ENCODE peak calls at places on chromosomes 13 and 19, in six cellular contexts. H is breast epithelium, M is cardiac fibroblast, U is fibroblast of pulmonary artery, O is dorsolateral prefrontal cortex, W is uterus. R is an unnamed sample.
A peak's percentile ranks its signal among the peaks of the same experiment; 100 is the strongest.

GRCh38 chr13:83716121-83716520 is 166.2 kb downstream of the SLITRK1 start:
- DNase-seq in H (no peak), M (no peak), U (no peak), O (no peak), W (no peak), R (no peak)

GRCh38 chr19:14770944-14771839 is 7.2 kb downstream of the ADGRE2 start:
- DNase-seq in H (peak; percentile 15), M (no peak), U (no peak), O (no peak), W (no peak), R (no peak)

GRCh38 chr13:50353651-50354415 is 338.6 kb downstream of the KCNRG start:
- DNase-seq in H (no peak), M (no peak), U (peak; percentile 20), O (no peak), W (no peak), R (peak; percentile 60)

GRCh38 chr19:2342656-2343288 is 14.3 kb downstream of the SPPL2B start:
- DNase-seq in H (no peak), M (no peak), U (no peak), O (no peak), W (no peak), R (no peak)

GRCh38 chr13:38308736-38309135 is 40.9 kb upstream of the UFM1 start:
- DNase-seq in H (no peak), M (peak; percentile 13), U (peak; percentile 53), O (no peak), W (no peak), R (peak; percentile 63)

GRCh38 chr19:45547965-45548609 is 36.5 kb downstream of the OPA3 start:
- DNase-seq in H (no peak), M (peak; percentile 55), U (peak; percentile 49), O (no peak), W (no peak), R (peak; percentile 67)

GRCh38 chr19:49570138-49570856 is 10.1 kb downstream of the NOSIP start:
- DNase-seq in H (no peak), M (peak; percentile 91), U (peak; percentile 92), O (peak; percentile 61), W (peak; percentile 43), R (peak; percentile 57)

GRCh38 chr19:41076286-41076685 is 12.0 kb upstream of the CYP2A13 start:
- DNase-seq in H (no peak), M (no peak), U (no peak), O (no peak), W (no peak), R (no peak)

GRCh38 chr19:33446156-33446917 is 72.8 kb downstream of the CEBPG start:
- DNase-seq in H (peak; percentile 28), M (no peak), U (no peak), O (no peak), W (no peak), R (no peak)

GRCh38 chr13:70391678-70392077 is 283.4 kb upstream of the KLHL1 start:
- DNase-seq in H (no peak), M (no peak), U (no peak), O (no peak), W (no peak), R (no peak)

GRCh38 chr13:65940720-65941119 is 1289.4 kb downstream of the PCDH9 start:
- DNase-seq in H (no peak), M (no peak), U (no peak), O (no peak), W (no peak), R (no peak)

GRCh38 chr19:50817941-50818858 is 5.4 kb downstream of the KLK1 start:
- DNase-seq in H (no peak), M (peak; percentile 24), U (peak; percentile 10), O (no peak), W (no peak), R (peak; percentile 72)
- H3K4me3 ChIP-seq in H (peak overlapping the region; percentile 41), M (peak overlapping the region; percentile 41), U (peak overlapping the region; percentile 44), O (peak overlapping the region; percentile 41), W (no peak overlapping the region), R (peak overlapping the region; percentile 31)

GRCh38 chr19:10820173-10820572 is 15.8 kb downstream of the TMED1 start:
- DNase-seq in H (no peak), M (no peak), U (no peak), O (no peak), W (no peak), R (no peak)
- TF ChIP-seq CTCF in H (no peak), M (peak; percentile 29), U (peak; percentile 31), O (no peak), W (no peak), R (peak; percentile 22)

GRCh38 chr13:112153364-112153763 is 86.4 kb downstream of the SOX1 start:
- DNase-seq in H (peak; percentile 3), M (no peak), U (no peak), O (no peak), W (no peak), R (no peak)
- H3K4me3 ChIP-seq in H (no peak overlapping the region), M (no peak overlapping the region), U (no peak overlapping the region), O (no peak overlapping the region), W (no peak overlapping the region), R (no peak overlapping the region)

GRCh38 chr19:36013280-36014028 is 559 bp downstream of the ALKBH6 start:
- DNase-seq in H (no peak), M (no peak), U (no peak), O (no peak), W (no peak), R (peak; percentile 19)

GRCh38 chr19:36019061-36019670 is 5.2 kb upstream of the ALKBH6 start:
- DNase-seq in H (no peak), M (no peak), U (no peak), O (no peak), W (no peak), R (no peak)

GRCh38 chr19:36010402-36010801 is 1.8 kb upstream of the SYNE4 start:
- DNase-seq in H (no peak), M (no peak), U (no peak), O (no peak), W (no peak), R (no peak)

GRCh38 chr19:36009633-36010379 is 1.2 kb upstream of the SYNE4 start:
- DNase-seq in H (no peak), M (no peak), U (no peak), O (no peak), W (no peak), R (no peak)

GRCh38 chr19:36014029-36014924 is at the start of gene ALKBH6:
- DNase-seq in H (peak; percentile 100), M (peak; percentile 99), U (peak; percentile 98), O (peak; percentile 100), W (peak; percentile 99), R (peak; percentile 99)
- TF ChIP-seq CTCF in H (no peak), M (no peak), U (no peak), O (peak; percentile 8), W (no peak), R (no peak)

GRCh38 chr19:11375143-11375948 is 880 bp downstream of the SWSAP1 start:
- DNase-seq in H (no peak), M (no peak), U (no peak), O (peak; percentile 28), W (peak; percentile 55), R (no peak)

GRCh38 chr19:11374449-11375142 is at the start of gene SWSAP1:
- DNase-seq in H (peak; percentile 98), M (peak; percentile 100), U (peak; percentile 100), O (peak; percentile 99), W (peak; percentile 98), R (peak; percentile 99)

GRCh38 chr19:11370744-11371143 is 3.7 kb upstream of the SWSAP1 start:
- DNase-seq in H (no peak), M (no peak), U (no peak), O (no peak), W (no peak), R (no peak)

GRCh38 chr19:11373885-11374448 is 499 bp upstream of the SWSAP1 start:
- DNase-seq in H (no peak), M (no peak), U (no peak), O (no peak), W (no peak), R (no peak)

DNA sequence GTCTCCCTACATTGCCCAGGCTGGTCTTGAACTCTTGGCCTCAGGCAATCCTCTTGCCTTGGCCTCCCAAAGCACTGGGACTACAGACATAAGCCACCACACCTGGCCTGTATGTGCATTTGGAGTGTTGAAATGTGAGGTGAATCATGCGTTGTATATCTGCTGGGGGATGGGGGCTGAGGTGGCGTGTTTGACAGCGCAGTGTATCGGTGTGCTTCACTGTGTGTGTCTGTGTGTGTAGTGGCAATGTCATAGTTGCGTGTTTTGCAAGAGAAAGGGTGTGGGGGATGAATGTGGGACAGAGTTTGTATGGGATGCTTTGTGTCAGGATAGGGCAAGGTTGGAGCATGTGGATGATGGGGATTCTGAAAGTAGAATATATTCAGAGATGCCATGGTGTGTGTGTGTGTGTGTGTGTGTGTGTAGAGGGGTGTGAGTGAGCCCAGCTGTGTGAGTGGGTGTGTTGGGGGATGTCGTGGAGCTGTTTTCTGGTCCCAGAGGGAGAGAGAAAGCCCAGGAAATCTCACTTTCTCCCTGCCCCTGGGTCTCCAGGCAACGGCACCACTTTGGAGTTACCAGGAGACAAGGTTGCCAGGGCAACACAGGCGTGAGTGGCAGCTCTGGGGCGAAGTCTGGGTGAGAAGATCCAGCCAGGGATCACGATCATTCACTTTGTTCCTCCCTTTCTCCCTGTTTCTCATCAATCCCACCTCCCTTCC is 1.1 kb upstream of the SWSAP1 start:
- DNase-seq in H (no peak), M (peak; percentile 54), U (peak; percentile 31), O (peak; percentile 87), W (no peak), R (peak; percentile 50)
- H3K4me3 ChIP-seq in H (no peak overlapping the region), M (no peak overlapping the region), U (no peak overlapping the region), O (peak overlapping the region; percentile 76), W (no peak overlapping the region), R (no peak overlapping the region)

DNA sequence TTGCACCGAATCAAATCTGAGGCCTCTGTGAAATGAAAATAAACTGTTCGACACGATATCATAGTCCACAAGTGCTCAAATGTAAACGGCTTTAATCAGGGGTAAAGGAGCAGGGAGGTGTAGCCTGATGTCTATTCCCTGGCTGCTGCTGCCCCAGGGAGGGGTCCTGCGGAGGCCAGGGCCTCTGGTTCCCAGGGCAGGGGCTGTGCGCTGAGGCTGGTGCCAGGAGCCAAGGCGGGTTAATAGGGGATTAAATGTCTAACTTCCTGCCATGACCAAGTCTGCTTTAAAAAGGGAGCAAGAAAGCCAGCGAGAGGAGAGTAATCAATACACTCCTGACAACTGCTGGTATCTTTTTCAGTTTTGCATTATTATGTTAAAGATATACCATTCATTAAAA is 59.4 kb downstream of the ZNF536 start:
- DNase-seq in H (no peak), M (no peak), U (no peak), O (no peak), W (no peak), R (no peak)
- TF ChIP-seq CTCF in H (no peak), M (no peak), U (no peak), O (no peak), W (no peak), R (no peak)

GRCh38 chr19:21482863-21483276 is 22.5 kb upstream of the ZNF429 start:
- DNase-seq in H (peak; percentile 64), M (peak; percentile 48), U (peak; percentile 17), O (no peak), W (peak; percentile 62), R (peak; percentile 33)
- H3K4me3 ChIP-seq in H (peak overlapping the region; percentile 46), M (no peak overlapping the region), U (no peak overlapping the region), O (no peak overlapping the region), W (no peak overlapping the region), R (no peak overlapping the region)

R was measured in foreskin fibroblast.